ENCODE peak calls at places on chromosomes 13 and 19, in five cellular contexts. E, G, F, W and C are unnamed samples.

GRCh38 chr19:31039151-31039550 is 310.1 kb downstream of the TSHZ3 start:
- DNase-seq in F (no peak), G (no peak), E (no peak), W (no peak), C (no peak)

GRCh38 chr19:22935151-22935550 is 67.8 kb downstream of the ZNF728 start:
- DNase-seq in F (no peak), E (no peak), G (no peak), W (no peak), C (no peak)

GRCh38 chr13:107461751-107462150 is 753.6 kb downstream of the LIG4 start:
- DNase-seq in F (no peak), W (no peak), G (no peak), E (no peak), C (no peak)

GRCh38 chr13:100620792-100621191 is 32.2 kb upstream of the GGACT start:
- DNase-seq in F (no peak), G (no peak), E (no peak), W (no peak), C (no peak)

GRCh38 chr19:7900931-7901330 is 2.7 kb upstream of the MAP2K7 start:
- DNase-seq in G (no peak), E (no peak), F (no peak), W (no peak), C (no peak)

GRCh38 chr19:5225486-5226345 is 114.9 kb downstream of the PTPRS start:
- DNase-seq in G (no peak), W (no peak), F (no peak), E (no peak), C (no peak)

GRCh38 chr13:89279374-89279773 is 1608.2 kb downstream of the SLITRK5 start:
- DNase-seq in E (no peak), F (no peak), W (no peak), G (no peak), C (no peak)

GRCh38 chr13:89869312-89869711 is 1478.2 kb upstream of the MIR17HG start:
- DNase-seq in W (no peak), F (no peak), E (no peak), G (no peak), C (no peak)

GRCh38 chr13:101985321-101985720 is 416.5 kb downstream of the FGF14 start:
- DNase-seq in G (no peak), E (no peak), F (no peak), W (no peak), C (no peak)

GRCh38 chr19:46720516-46721239 is 3.8 kb upstream of the PRKD2 start:
- DNase-seq in E (no peak), G (no peak), W (no peak), F (no peak), C (no peak)

GRCh38 chr13:111204438-111205177 is 89.5 kb downstream of the ARHGEF7 start:
- DNase-seq in W (no peak), G (peak), F (no peak), E (no peak), C (no peak)

GRCh38 chr19:45800009-45800553 is 7.4 kb upstream of the DMWD start:
- DNase-seq in W (peak), E (no peak), G (no peak), F (peak), C (no peak)

GRCh38 chr13:24905242-24905641 is 141.3 kb downstream of the RNF17 start:
- DNase-seq in E (no peak), G (no peak), W (no peak), F (no peak), C (no peak)

DNA sequence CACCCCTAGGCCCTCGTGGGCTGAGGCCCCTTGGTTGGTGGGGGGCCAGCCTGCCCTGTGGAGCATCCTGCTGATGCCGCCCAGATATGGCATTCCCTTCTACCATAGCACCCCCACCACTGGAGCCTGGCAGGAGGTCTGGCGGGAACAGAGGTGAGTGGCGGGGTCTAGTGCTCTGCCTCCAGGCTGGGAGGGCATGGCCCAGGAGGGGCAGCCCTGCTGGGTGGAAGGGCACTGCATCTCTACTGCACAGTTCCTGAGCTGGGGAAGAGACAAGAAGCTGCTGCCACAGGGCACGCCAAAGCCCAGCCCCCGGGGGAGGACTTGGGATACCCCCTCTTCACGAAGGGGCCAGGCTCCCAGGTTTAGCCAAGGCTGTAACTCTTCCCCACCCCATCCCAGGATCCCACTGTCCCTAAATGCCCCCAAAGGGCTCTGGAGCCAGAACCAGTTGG is 2.4 kb upstream of the KMT2B start:
- DNase-seq in W (no peak), G (no peak), E (no peak), F (no peak), C (no peak)
- H3K27ac ChIP-seq in W (no peak), G (no peak), E (no peak), F (peak), C (no peak)

DNA sequence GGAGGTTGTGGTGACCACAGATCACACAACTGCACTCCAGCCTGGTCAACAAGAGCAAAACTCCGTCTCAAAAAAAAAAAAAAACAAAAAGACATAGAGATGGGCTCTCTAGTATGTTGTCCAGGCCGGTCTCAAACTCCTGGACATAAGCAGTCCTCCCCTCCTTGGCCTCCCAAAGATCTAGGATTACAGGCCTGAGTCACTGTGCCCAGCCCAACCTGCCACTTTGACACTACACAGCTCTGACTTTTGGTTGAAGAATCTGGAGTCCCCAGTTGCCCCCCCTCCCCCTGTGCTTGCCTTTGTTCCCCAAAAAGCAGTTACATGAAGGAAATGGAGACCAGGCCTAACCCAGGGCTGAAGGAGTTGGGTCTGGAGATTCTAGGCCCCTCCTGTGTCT is 12.9 kb downstream of the CARM1 start:
- DNase-seq in G (no peak), W (no peak), E (no peak), F (no peak), C (no peak)
- H3K27ac ChIP-seq in G (no peak), W (no peak), E (no peak), F (no peak), C (no peak)

DNA sequence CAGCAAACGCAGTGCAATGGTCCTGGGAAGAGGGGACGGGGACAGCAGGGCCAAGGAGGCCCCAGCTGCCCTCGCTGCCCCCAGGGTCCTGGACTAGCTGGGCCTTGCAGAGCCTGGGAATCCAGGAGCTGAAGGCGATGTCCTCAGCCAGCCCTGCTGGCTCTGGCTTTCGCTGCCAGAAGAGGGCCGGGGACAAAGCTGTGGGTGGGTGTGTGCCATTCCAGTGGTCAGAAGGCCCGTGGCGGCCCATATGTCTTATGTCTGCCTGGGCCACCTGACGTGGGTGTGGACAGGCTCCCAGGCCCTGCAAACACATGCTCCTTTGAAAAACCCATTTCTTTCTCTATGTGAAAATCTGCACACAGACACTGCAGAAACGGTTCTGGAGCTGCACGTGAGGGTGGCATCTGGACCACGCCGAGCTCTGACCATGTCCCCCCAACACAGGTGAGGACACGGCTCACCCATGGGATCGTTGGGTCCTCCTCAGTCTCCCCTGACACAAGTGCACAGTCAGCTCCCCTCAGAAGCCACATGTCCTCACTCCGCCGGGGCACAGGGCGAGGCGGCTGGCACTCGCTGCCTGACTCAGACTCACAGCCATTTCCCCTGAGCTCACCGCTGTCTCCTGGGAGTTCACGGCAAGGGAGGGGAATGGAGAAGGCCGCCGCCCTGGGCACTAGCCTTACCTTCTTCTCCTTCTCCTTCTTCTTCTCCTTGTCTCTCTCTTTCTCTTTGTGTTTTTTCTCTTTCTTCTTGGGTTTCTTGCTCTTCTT is 16.9 kb downstream of the IZUMO4 start:
- DNase-seq in E (no peak), W (no peak), G (no peak), F (no peak), C (no peak)
- H3K27ac ChIP-seq in E (no peak), W (no peak), G (no peak), F (no peak), C (no peak)

GRCh38 chr19:40210919-40211318 is 7.3 kb downstream of the TTC9B start:
- DNase-seq in G (no peak), E (no peak), F (no peak), W (no peak), C (no peak)

GRCh38 chr19:40213251-40213793 is 4.9 kb downstream of the TTC9B start:
- DNase-seq in G (no peak), W (no peak), E (no peak), F (no peak), C (no peak)

GRCh38 chr19:40204381-40204780 is 13.2 kb downstream of the MAP3K10 start:
- DNase-seq in G (no peak), W (no peak), F (no peak), E (no peak), C (no peak)

GRCh38 chr19:40205760-40206159 is 12.4 kb downstream of the TTC9B start:
- DNase-seq in F (no peak), W (no peak), G (no peak), E (no peak), C (no peak)

GRCh38 chr19:40208602-40209001 is 9.6 kb downstream of the TTC9B start:
- DNase-seq in F (no peak), G (no peak), W (no peak), E (no peak), C (no peak)
- H3K27ac ChIP-seq in F (no peak), G (no peak), W (no peak), E (no peak), C (no peak)